ENCODE peak calls at places on chromosome 19, in seven cellular contexts. F is GM06990, D is fibroblast of pulmonary artery, A is LNCaP clone FGC, O is suprapubic skin, N is Calu3, T is HFFc6. Q is an unnamed sample.

GRCh38 chr19:12723383-12723642 is 419 bp downstream of the TNPO2 start:
- DNase-seq in F (no peak), D (no peak), A (no peak), O (no peak), N (no peak), T (no peak), Q (no peak)

GRCh38 chr19:38043649-38044144 is 136.7 kb downstream of the SIPA1L3 start:
- DNase-seq in F (no peak), D (no peak), A (no peak), O (no peak), N (no peak), T (no peak), Q (no peak)

GRCh38 chr19:18470153-18470552 is 32.2 kb upstream of the ISYNA1 start:
- DNase-seq in F (no peak), D (no peak), A (no peak), O (no peak), N (peak), T (no peak), Q (no peak)

GRCh38 chr19:32812036-32812435 is 57.5 kb downstream of the SLC7A9 start:
- DNase-seq in F (no peak), D (no peak), A (no peak), O (no peak), N (no peak), T (no peak), Q (no peak)

GRCh38 chr19:37966211-37967072 is 59.4 kb downstream of the SIPA1L3 start:
- DNase-seq in F (no peak), D (no peak), A (no peak), O (no peak), N (no peak), T (no peak), Q (no peak)

GRCh38 chr19:23259961-23260360 is 9.8 kb upstream of the ZNF724 start:
- DNase-seq in F (no peak), D (no peak), A (no peak), O (no peak), N (no peak), T (no peak), Q (no peak)

GRCh38 chr19:49553451-49554271 is 25.9 kb downstream of the RCN3 start:
- DNase-seq in F (no peak), D (peak), A (no peak), O (no peak), N (no peak), T (peak), Q (no peak)

GRCh38 chr19:5880604-5881078 is 10.3 kb upstream of the FUT5 start:
- DNase-seq in F (no peak), D (peak), A (no peak), O (no peak), N (no peak), T (peak), Q (no peak)

GRCh38 chr19:45913874-45914830 is at the start of gene NANOS2:
- DNase-seq in F (no peak), D (peak), A (no peak), O (no peak), N (no peak), T (no peak), Q (no peak)

GRCh38 chr19:6481541-6482342 is at the start of gene DENND1C:
- DNase-seq in F (peak), D (no peak), A (no peak), O (no peak), N (peak), T (no peak), Q (peak)

GRCh38 chr19:12880551-12881171 is 588 bp downstream of the DNASE2 start:
- DNase-seq in F (no peak), D (peak), A (no peak), O (no peak), N (no peak), T (no peak), Q (no peak)

GRCh38 chr19:513368-514165 is 6.3 kb downstream of the TPGS1 start:
- DNase-seq in F (no peak), D (no peak), A (no peak), O (no peak), N (no peak), T (no peak), Q (no peak)

GRCh38 chr19:45640849-45641273 is 1.7 kb upstream of the EML2 start:
- DNase-seq in F (peak), D (no peak), A (no peak), O (no peak), N (peak), T (no peak), Q (peak)

GRCh38 chr19:47633996-47634395 is 25.1 kb downstream of the BICRA start:
- DNase-seq in F (no peak), D (no peak), A (no peak), O (no peak), N (no peak), T (no peak), Q (no peak)

GRCh38 chr19:55473613-55474012 is 2.8 kb upstream of the ZNF628 start:
- DNase-seq in F (no peak), D (no peak), A (no peak), O (no peak), N (no peak), T (no peak), Q (no peak)

GRCh38 chr19:12884926-12885748 is 1.9 kb downstream of the KLF1 start:
- DNase-seq in F (peak), D (peak), A (peak), O (no peak), N (peak), T (no peak), Q (peak)

GRCh38 chr19:49613374-49613773 is 22.4 kb downstream of the PRR12 start:
- DNase-seq in F (no peak), D (no peak), A (peak), O (no peak), N (peak), T (peak), Q (no peak)

GRCh38 chr19:30362156-30362754 is 9.9 kb upstream of the ZNF536 start:
- DNase-seq in F (no peak), D (no peak), A (no peak), O (peak), N (no peak), T (no peak), Q (no peak)

GRCh38 chr19:12400618-12401502 is at the start of gene ZNF799:
- DNase-seq in F (peak), D (peak), A (peak), O (peak), N (peak), T (peak), Q (peak)

GRCh38 chr19:18362934-18363542 is 22.6 kb downstream of the PGPEP1 start:
- DNase-seq in F (no peak), D (no peak), A (no peak), O (no peak), N (no peak), T (no peak), Q (no peak)

DNA sequence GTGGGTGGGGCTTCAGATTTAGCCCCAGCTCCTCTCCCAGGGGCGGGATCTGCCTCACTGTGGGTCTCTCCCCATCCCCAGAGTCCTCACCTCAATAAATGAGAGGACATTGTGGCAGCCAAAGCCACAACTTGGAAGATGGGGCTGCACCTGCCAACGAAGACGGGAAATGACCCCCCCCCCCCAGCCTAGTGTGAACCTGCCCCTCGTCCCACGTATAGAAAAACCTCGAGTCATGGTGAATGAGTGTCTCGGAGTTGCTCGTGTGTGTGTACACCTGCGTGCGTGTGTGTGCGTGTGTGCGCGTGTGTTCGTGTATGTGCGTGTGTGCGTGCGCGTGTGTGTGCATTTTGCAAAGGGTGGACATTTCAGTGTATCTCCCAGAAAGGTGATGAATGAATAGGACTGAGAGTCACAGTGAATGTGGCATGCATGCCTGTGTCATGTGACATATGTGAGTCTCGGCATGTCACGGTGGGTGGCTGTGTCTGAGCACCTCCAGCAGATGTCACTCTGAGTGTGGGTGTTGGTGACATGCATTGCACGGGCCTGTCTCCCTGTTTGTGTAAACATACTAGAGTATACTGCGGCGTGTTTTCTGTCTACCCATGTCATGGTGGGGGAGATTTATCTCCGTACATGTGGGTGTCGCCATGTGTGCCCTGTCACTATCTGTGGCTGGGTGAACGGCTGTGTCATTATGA is 1.5 kb upstream of the TRAPPC5 start:
- DNase-seq in F (peak), D (no peak), A (no peak), O (no peak), N (peak), T (no peak), Q (peak)
- TF ChIP-seq CTCF in F (peak), D (no peak), A (peak), O (no peak), N (no peak), T (no peak), Q (no peak)

GRCh38 chr19:14089662-14090508 is 666 bp downstream of the SAMD1 start:
- DNase-seq in F (peak), D (peak), A (no peak), O (no peak), N (peak), T (peak), Q (peak)
- TF ChIP-seq CTCF in F (no peak), D (no peak), A (peak), O (no peak), N (no peak), T (no peak), Q (no peak)

GRCh38 chr19:34676697-34677385 is at the start of gene SCGB2B2:
- DNase-seq in F (no peak), D (no peak), A (peak), O (peak), N (no peak), T (no peak), Q (no peak)
- TF ChIP-seq CTCF in F (no peak), D (no peak), A (no peak), O (no peak), N (no peak), T (peak), Q (no peak)

GRCh38 chr19:43316591-43317319 is 36.7 kb upstream of the CD177 start:
- DNase-seq in F (no peak), D (peak), A (peak), O (no peak), N (peak), T (no peak), Q (no peak)
- TF ChIP-seq CTCF in F (peak), D (peak), A (peak), O (no peak), N (no peak), T (peak), Q (no peak)

DNA sequence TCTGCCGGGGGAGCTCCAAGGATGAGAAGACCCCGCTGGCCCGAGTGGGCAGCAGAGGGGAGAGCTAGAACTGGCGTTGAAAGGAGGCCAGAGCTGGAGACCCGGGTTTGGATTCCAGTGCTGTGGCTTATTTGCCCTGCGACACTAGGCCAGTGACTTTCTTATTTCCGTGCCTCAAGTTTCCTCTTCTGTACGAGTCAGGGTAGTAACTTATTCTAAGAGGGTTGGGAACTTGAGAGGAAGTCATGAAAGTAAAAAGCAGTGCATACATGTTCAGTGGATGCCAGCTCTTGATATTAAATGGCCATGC is 670 bp downstream of the FAM32A start:
- DNase-seq in F (no peak), D (no peak), A (no peak), O (no peak), N (no peak), T (no peak), Q (no peak)
- TF ChIP-seq CTCF in F (no peak), D (peak), A (no peak), O (no peak), N (no peak), T (peak), Q (no peak)

GRCh38 chr19:20278342-20278741 is 111.3 kb downstream of the ZNF486 start:
- DNase-seq in F (no peak), D (no peak), A (peak), O (no peak), N (peak), T (no peak), Q (no peak)
- TF ChIP-seq CTCF in F (no peak), D (no peak), A (peak), O (no peak), N (no peak), T (no peak), Q (no peak)

DNA sequence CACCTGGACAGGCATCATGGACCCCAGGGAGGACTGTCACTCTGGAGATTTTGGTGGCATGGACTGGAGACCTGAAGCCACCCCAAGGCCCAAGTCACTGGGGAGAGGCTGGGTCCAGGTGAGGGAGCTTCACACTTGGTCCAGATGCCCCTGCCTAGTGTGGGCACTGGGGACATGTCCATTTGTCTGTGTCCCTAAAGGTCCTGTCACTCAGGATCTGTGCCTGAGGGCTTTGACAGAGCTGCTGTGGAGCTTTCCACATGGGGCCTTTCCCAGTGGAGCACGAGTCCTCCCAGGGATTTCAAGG is 40.5 kb upstream of the CEACAM8 start:
- DNase-seq in F (no peak), D (no peak), A (no peak), O (no peak), N (no peak), T (no peak), Q (no peak)
- TF ChIP-seq CTCF in F (no peak), D (no peak), A (no peak), O (no peak), N (no peak), T (peak), Q (no peak)

GRCh38 chr19:8454218-8454617 is 9.4 kb downstream of the HNRNPM start:
- DNase-seq in F (no peak), D (no peak), A (no peak), O (no peak), N (no peak), T (no peak), Q (no peak)

GRCh38 chr19:8457802-8458201 is 13.0 kb downstream of the HNRNPM start:
- DNase-seq in F (no peak), D (no peak), A (no peak), O (no peak), N (no peak), T (no peak), Q (no peak)

GRCh38 chr19:8457209-8457608 is 12.4 kb downstream of the HNRNPM start:
- DNase-seq in F (no peak), D (no peak), A (no peak), O (no peak), N (no peak), T (no peak), Q (no peak)

GRCh38 chr19:8455018-8455417 is 10.2 kb downstream of the HNRNPM start:
- DNase-seq in F (no peak), D (no peak), A (no peak), O (no peak), N (no peak), T (no peak), Q (no peak)

DNA sequence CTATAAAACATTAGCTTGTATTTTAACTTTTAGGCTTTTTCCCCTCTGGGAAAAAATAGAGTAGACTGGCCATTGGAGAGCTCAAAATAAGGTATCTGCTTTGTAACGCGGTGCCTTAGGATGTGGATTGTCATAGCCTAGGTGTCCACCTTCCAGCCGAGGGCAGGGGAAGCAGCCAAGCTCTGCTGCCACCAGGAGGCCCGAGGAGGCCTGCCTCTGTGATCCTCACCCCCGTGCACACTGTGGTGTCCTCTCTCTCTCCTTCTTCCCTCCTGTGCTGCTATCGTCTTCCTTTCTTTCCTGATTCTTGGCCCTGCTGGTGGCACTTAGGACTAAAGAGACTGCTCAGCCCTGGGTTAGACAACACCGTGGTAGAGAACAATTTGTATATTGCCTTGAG is 11.3 kb downstream of the HNRNPM start:
- DNase-seq in F (no peak), D (no peak), A (no peak), O (no peak), N (no peak), T (no peak), Q (no peak)
- TF ChIP-seq CTCF in F (no peak), D (peak), A (no peak), O (no peak), N (no peak), T (peak), Q (no peak)